ENCODE peak calls at places on chromosomes 2 and 18, in four cellular contexts. S, Z, V and Q are unnamed samples.

GRCh38 chr2:174597347-174598047 is at the start of gene WIPF1:
- DNase-seq in Z (no peak), S (no peak), V (peak; percentile 45), Q (peak; percentile 90)

GRCh38 chr2:96526101-96526591 is 10.4 kb upstream of the ARID5A start:
- DNase-seq in V (no peak), Z (no peak), S (no peak), Q (no peak)

GRCh38 chr2:169077674-169078240 is 8.4 kb downstream of the DHRS9 start:
- DNase-seq in Z (no peak), V (no peak), S (no peak), Q (no peak)

GRCh38 chr2:71154798-71155197 is 24.4 kb downstream of the MPHOSPH10 start:
- DNase-seq in S (no peak), Z (peak; percentile 73), V (no peak), Q (no peak)

GRCh38 chr2:16763493-16763899 is 97.9 kb upstream of the CYRIA start:
- DNase-seq in Z (peak; percentile 9), S (no peak), V (no peak), Q (no peak)

GRCh38 chr2:146874260-146874658 is 970.6 kb upstream of the ACVR2A start:
- DNase-seq in S (peak; percentile 13), Z (peak; percentile 42), V (no peak), Q (no peak)

GRCh38 chr2:239724194-239724849 is 300.8 kb downstream of the NDUFA10 start:
- DNase-seq in Z (no peak), S (peak; percentile 9), V (no peak), Q (no peak)

GRCh38 chr2:207308519-207309224 is 142.9 kb upstream of the KLF7 start:
- DNase-seq in S (no peak), V (no peak), Z (no peak), Q (no peak)

GRCh38 chr18:59691996-59692395 is 5.2 kb downstream of the CCBE1 start:
- DNase-seq in Z (no peak), V (no peak), S (no peak), Q (no peak)

GRCh38 chr2:149188291-149188690 is 142.1 kb upstream of the LYPD6 start:
- DNase-seq in V (no peak), Z (no peak), S (no peak), Q (no peak)

GRCh38 chr2:45822272-45822630 is 170.8 kb downstream of the PRKCE start:
- DNase-seq in Z (no peak), V (no peak), S (no peak), Q (no peak)

GRCh38 chr2:40758778-40759177 is 306.9 kb upstream of the SLC8A1 start:
- DNase-seq in S (no peak), V (no peak), Z (no peak), Q (no peak)

GRCh38 chr2:72755647-72756423 is 70.0 kb downstream of the EXOC6B start:
- DNase-seq in S (peak; percentile 50), Z (peak; percentile 38), V (no peak), Q (no peak)

GRCh38 chr2:1154710-1155594 is 204.3 kb downstream of the SNTG2 start:
- DNase-seq in S (no peak), V (no peak), Z (no peak), Q (no peak)

GRCh38 chr2:226832076-226832475 is 3.8 kb upstream of the RHBDD1 start:
- DNase-seq in V (no peak), S (no peak), Z (no peak), Q (no peak)

GRCh38 chr2:219968685-219969345 is 341.4 kb downstream of the SLC4A3 start:
- DNase-seq in Z (peak; percentile 81), V (no peak), S (no peak), Q (no peak)

GRCh38 chr2:108139521-108139920 is 100.2 kb upstream of the SULT1C3 start:
- DNase-seq in V (no peak), Z (peak; percentile 27), S (no peak), Q (no peak)

GRCh38 chr2:213562539-213563180 is 278.4 kb downstream of the SPAG16 start:
- DNase-seq in Z (no peak), V (no peak), S (no peak), Q (no peak)

GRCh38 chr2:16296331-16297250 is 356.2 kb downstream of the MYCN start:
- DNase-seq in Z (no peak), V (no peak), S (no peak), Q (no peak)